ENCODE peak calls at places on chromosomes 16 and 17, in seven cellular contexts. J, F, C, G, Y, M and L are unnamed samples.

GRCh38 chr17:41734139-41734948 is at the start of gene HAP1:
- DNase-seq in G (peak), C (peak), F (peak), Y (peak), J (peak), M (no peak), L (peak)

GRCh38 chr17:75182319-75182568 is 515 bp downstream of the SUMO2 start:
- DNase-seq in Y (no peak), J (no peak), C (no peak), G (no peak), M (no peak), F (no peak), L (no peak)

GRCh38 chr16:67277294-67277998 is 1.9 kb upstream of the PLEKHG4 start:
- DNase-seq in G (no peak), F (no peak), C (peak), J (peak), M (peak), Y (no peak), L (no peak)

GRCh38 chr16:29904947-29905346 is 4.7 kb downstream of the ASPHD1 start:
- DNase-seq in G (no peak), M (no peak), F (no peak), J (no peak), Y (no peak), C (no peak), L (no peak)

GRCh38 chr16:11308493-11309283 is 27.6 kb upstream of the PRM1 start:
- DNase-seq in Y (no peak), C (no peak), M (no peak), J (no peak), F (no peak), G (no peak), L (no peak)

GRCh38 chr17:28105501-28105900 is 63.0 kb downstream of the NLK start:
- DNase-seq in Y (no peak), J (no peak), M (no peak), F (no peak), G (no peak), C (no peak), L (no peak)

GRCh38 chr17:14903810-14904209 is 361.3 kb downstream of the PMP22 start:
- DNase-seq in C (no peak), M (no peak), G (no peak), J (no peak), F (no peak), Y (no peak), L (no peak)

GRCh38 chr17:39722965-39723848 is 7.1 kb downstream of the MIEN1 start:
- DNase-seq in J (no peak), Y (no peak), F (no peak), M (no peak), C (no peak), G (no peak), L (no peak)

GRCh38 chr17:77254961-77255741 is 114.4 kb downstream of the SEC14L1 start:
- DNase-seq in G (peak), J (peak), M (peak), C (peak), Y (no peak), F (no peak), L (no peak)

GRCh38 chr16:11587643-11588247 is 1.0 kb upstream of the LITAF start:
- DNase-seq in G (peak), M (no peak), Y (no peak), F (no peak), C (no peak), J (no peak), L (peak)

GRCh38 chr17:40659909-40660308 is 5.1 kb downstream of the KRT222 start:
- DNase-seq in J (no peak), Y (no peak), G (no peak), F (no peak), M (no peak), C (no peak), L (no peak)

GRCh38 chr16:30557950-30558788 is at the start of gene ZNF764:
- DNase-seq in G (peak), F (peak), C (peak), J (peak), Y (peak), M (peak), L (peak)

GRCh38 chr17:75673487-75673886 is 6.3 kb downstream of the SAP30BP start:
- DNase-seq in M (no peak), F (no peak), C (no peak), Y (no peak), J (no peak), G (no peak), L (no peak)

GRCh38 chr16:71376465-71377157 is 18.1 kb downstream of the CALB2 start:
- DNase-seq in M (no peak), C (no peak), J (no peak), F (no peak), Y (no peak), G (no peak), L (no peak)

GRCh38 chr16:64280317-64280716 is 841.5 kb downstream of the CDH11 start:
- DNase-seq in M (no peak), F (no peak), C (no peak), J (no peak), Y (no peak), G (no peak), L (no peak)

GRCh38 chr16:49513040-49513439 is 139.4 kb downstream of the C16orf78 start:
- DNase-seq in G (peak), J (no peak), Y (no peak), M (peak), F (no peak), C (no peak), L (peak)